ENCODE peak calls at places on chromosome 7, in seven cellular contexts. One of them, this sample, is unnamed.
A peak's percentile ranks its signal among the peaks of the same experiment; 100 is the strongest.

GRCh38 chr7:157204134-157204533 is 65.4 kb downstream of the UBE3C start:
- DNase-seq in cardiac muscle cell: no peak
- DNase-seq in left cardiac atrium: no peak
- DNase-seq in HCT116: no peak
- DNase-seq in GM03348: no peak
- DNase-seq in stomach: no peak
- DNase-seq in activated naive CD4-positive, alpha-beta T cell treated with Interleukin-2 at 50 U/mL for 16 hours: no peak
- DNase-seq in this sample: no peak

GRCh38 chr7:30661926-30662325 is 20.3 kb downstream of the CRHR2 start:
- DNase-seq in stomach: no peak
- DNase-seq in HCT116: no peak
- DNase-seq in GM03348: no peak
- DNase-seq in cardiac muscle cell: no peak
- DNase-seq in left cardiac atrium: no peak
- DNase-seq in activated naive CD4-positive, alpha-beta T cell treated with Interleukin-2 at 50 U/mL for 16 hours: no peak
- DNase-seq in this sample: no peak

GRCh38 chr7:83976302-83976701 is 218.3 kb downstream of the SEMA3A start:
- DNase-seq in left cardiac atrium: no peak
- DNase-seq in activated naive CD4-positive, alpha-beta T cell treated with Interleukin-2 at 50 U/mL for 16 hours: no peak
- DNase-seq in HCT116: no peak
- DNase-seq in GM03348: peak; percentile 47
- DNase-seq in cardiac muscle cell: peak; percentile 58
- DNase-seq in stomach: no peak
- DNase-seq in this sample: peak; percentile 40

GRCh38 chr7:73606801-73607691 is 17.3 kb downstream of the MLXIPL start:
- DNase-seq in HCT116: no peak
- DNase-seq in stomach: peak; percentile 59
- DNase-seq in activated naive CD4-positive, alpha-beta T cell treated with Interleukin-2 at 50 U/mL for 16 hours: peak; percentile 67
- DNase-seq in GM03348: peak; percentile 80
- DNase-seq in left cardiac atrium: peak; percentile 54
- DNase-seq in cardiac muscle cell: peak; percentile 79
- DNase-seq in this sample: peak; percentile 63

GRCh38 chr7:407706-408539 is 111.7 kb downstream of the PDGFA start:
- DNase-seq in activated naive CD4-positive, alpha-beta T cell treated with Interleukin-2 at 50 U/mL for 16 hours: no peak
- DNase-seq in left cardiac atrium: no peak
- DNase-seq in HCT116: no peak
- DNase-seq in stomach: peak; percentile 17
- DNase-seq in GM03348: no peak
- DNase-seq in cardiac muscle cell: no peak
- DNase-seq in this sample: no peak

GRCh38 chr7:131284702-131285419 is 42.8 kb upstream of the MKLN1 start:
- DNase-seq in stomach: peak; percentile 43
- DNase-seq in HCT116: no peak
- DNase-seq in cardiac muscle cell: no peak
- DNase-seq in activated naive CD4-positive, alpha-beta T cell treated with Interleukin-2 at 50 U/mL for 16 hours: no peak
- DNase-seq in left cardiac atrium: peak; percentile 84
- DNase-seq in GM03348: peak; percentile 18
- DNase-seq in this sample: no peak

GRCh38 chr7:101549734-101550133 is 79.4 kb downstream of the MYL10 start:
- DNase-seq in activated naive CD4-positive, alpha-beta T cell treated with Interleukin-2 at 50 U/mL for 16 hours: no peak
- DNase-seq in GM03348: no peak
- DNase-seq in HCT116: no peak
- DNase-seq in cardiac muscle cell: no peak
- DNase-seq in left cardiac atrium: no peak
- DNase-seq in stomach: no peak
- DNase-seq in this sample: no peak

GRCh38 chr7:150992051-150992640 is 1.3 kb downstream of the NOS3 start:
- DNase-seq in activated naive CD4-positive, alpha-beta T cell treated with Interleukin-2 at 50 U/mL for 16 hours: no peak
- DNase-seq in HCT116: no peak
- DNase-seq in stomach: no peak
- DNase-seq in left cardiac atrium: no peak
- DNase-seq in cardiac muscle cell: no peak
- DNase-seq in GM03348: no peak
- DNase-seq in this sample: no peak

GRCh38 chr7:114084381-114085312 is 165.8 kb upstream of the PPP1R3A start:
- DNase-seq in left cardiac atrium: peak; percentile 46
- DNase-seq in activated naive CD4-positive, alpha-beta T cell treated with Interleukin-2 at 50 U/mL for 16 hours: no peak
- DNase-seq in cardiac muscle cell: peak; percentile 54
- DNase-seq in HCT116: no peak
- DNase-seq in stomach: peak; percentile 50
- DNase-seq in GM03348: peak; percentile 24
- DNase-seq in this sample: no peak

GRCh38 chr7:96238976-96239766 is 82.7 kb downstream of the SLC25A13 start:
- DNase-seq in HCT116: no peak
- DNase-seq in cardiac muscle cell: no peak
- DNase-seq in GM03348: no peak
- DNase-seq in left cardiac atrium: no peak
- DNase-seq in activated naive CD4-positive, alpha-beta T cell treated with Interleukin-2 at 50 U/mL for 16 hours: no peak
- DNase-seq in stomach: no peak
- DNase-seq in this sample: no peak

GRCh38 chr7:96179863-96180262 is 142.0 kb downstream of the SLC25A13 start:
- DNase-seq in activated naive CD4-positive, alpha-beta T cell treated with Interleukin-2 at 50 U/mL for 16 hours: no peak
- DNase-seq in GM03348: peak; percentile 24
- DNase-seq in left cardiac atrium: no peak
- DNase-seq in HCT116: no peak
- DNase-seq in cardiac muscle cell: no peak
- DNase-seq in stomach: no peak
- DNase-seq in this sample: no peak

This sample was measured in SK-N-DZ.